ENCODE peak calls at places on chromosomes 4 and X, in six cellular contexts. Q is H1, P is GM12878, G is GM12892, O is K562, H is HepG2. U is an unnamed sample.

GRCh38 chr4:144291164-144291563 is 150.6 kb upstream of the GYPA start:
- DNase-seq in P (no peak), O (no peak), G (no peak), Q (no peak), H (no peak), U (no peak)

GRCh38 chrX:124805486-124805885 is 459.1 kb downstream of the SH2D1A start:
- DNase-seq in O (no peak), P (no peak), Q (no peak), G (no peak), H (no peak), U (no peak)

GRCh38 chr4:118834960-118835895 is 698 bp downstream of the SEC24D start:
- DNase-seq in O (peak; percentile 35), Q (no peak), G (no peak), P (peak; percentile 62), H (peak; percentile 87), U (no peak)

GRCh38 chr4:1578968-1579833 is 104.9 kb downstream of the FAM53A start:
- DNase-seq in P (no peak), H (no peak), O (peak; percentile 82), Q (no peak), G (peak; percentile 66), U (peak; percentile 77)

GRCh38 chr4:38413524-38414341 is 250.3 kb upstream of the KLF3 start:
- DNase-seq in O (no peak), P (no peak), G (no peak), Q (no peak), H (peak; percentile 58), U (no peak)

GRCh38 chr4:122827258-122827887 is 742 bp downstream of the FGF2 start:
- DNase-seq in O (peak; percentile 77), Q (no peak), G (peak; percentile 60), H (no peak), P (peak; percentile 8), U (peak; percentile 67)

GRCh38 chrX:8868070-8868795 is 67.0 kb upstream of the FAM9A start:
- DNase-seq in Q (no peak), G (no peak), H (no peak), O (no peak), P (no peak), U (no peak)

GRCh38 chrX:151391722-151392121 is 5.3 kb upstream of the VMA21 start:
- DNase-seq in Q (no peak), H (no peak), P (no peak), G (no peak), O (peak; percentile 29), U (no peak)

GRCh38 chrX:154056739-154057367 is 37.2 kb upstream of the IRAK1 start:
- DNase-seq in H (peak; percentile 86), Q (no peak), P (no peak), O (no peak), G (no peak), U (no peak)

GRCh38 chr4:147769386-147769785 is 37.5 kb downstream of the ARHGAP10 start:
- DNase-seq in Q (no peak), P (no peak), G (no peak), O (no peak), H (no peak), U (no peak)

GRCh38 chr4:169630069-169630468 is 9.7 kb downstream of the CLCN3 start:
- DNase-seq in Q (no peak), O (no peak), G (no peak), P (no peak), H (no peak), U (no peak)

GRCh38 chr4:169640261-169640880 is 20.0 kb downstream of the CLCN3 start:
- DNase-seq in P (no peak), Q (no peak), G (no peak), H (no peak), O (no peak), U (no peak)

GRCh38 chr4:169634975-169635374 is 14.6 kb downstream of the CLCN3 start:
- DNase-seq in O (no peak), H (no peak), Q (no peak), P (no peak), G (no peak), U (no peak)
- TF ChIP-seq POLR2AphosphoS5 in O (no peak), H (no peak), Q (no peak), P (no peak), G (no peak), U (no peak)

GRCh38 chrX:40108959-40109287 is 11.2 kb upstream of the BCOR start:
- DNase-seq in P (no peak), G (peak; percentile 46), H (no peak), O (peak; percentile 79), Q (no peak), U (no peak)

GRCh38 chrX:40106677-40107290 is 9.0 kb upstream of the BCOR start:
- DNase-seq in H (no peak), G (no peak), P (no peak), Q (no peak), O (no peak), U (no peak)

GRCh38 chrX:40107291-40108083 is 9.7 kb upstream of the BCOR start:
- DNase-seq in G (no peak), O (no peak), P (no peak), Q (no peak), H (no peak), U (no peak)

GRCh38 chrX:40109288-40110008 is 11.7 kb upstream of the BCOR start:
- DNase-seq in P (no peak), H (peak; percentile 49), G (no peak), Q (no peak), O (no peak), U (no peak)

GRCh38 chrX:40108084-40108958 is 10.6 kb upstream of the BCOR start:
- DNase-seq in P (no peak), O (no peak), H (peak; percentile 74), G (no peak), Q (no peak), U (no peak)
- TF ChIP-seq POLR2A in P (no peak), O (peak; percentile 57), H (peak; percentile 45), G (no peak), Q (no peak), U (no peak)

GRCh38 chr4:155026715-155027114 is 181.7 kb upstream of the NPY2R start:
- DNase-seq in P (no peak), G (no peak), O (no peak), H (no peak), Q (no peak), U (no peak)

DNA sequence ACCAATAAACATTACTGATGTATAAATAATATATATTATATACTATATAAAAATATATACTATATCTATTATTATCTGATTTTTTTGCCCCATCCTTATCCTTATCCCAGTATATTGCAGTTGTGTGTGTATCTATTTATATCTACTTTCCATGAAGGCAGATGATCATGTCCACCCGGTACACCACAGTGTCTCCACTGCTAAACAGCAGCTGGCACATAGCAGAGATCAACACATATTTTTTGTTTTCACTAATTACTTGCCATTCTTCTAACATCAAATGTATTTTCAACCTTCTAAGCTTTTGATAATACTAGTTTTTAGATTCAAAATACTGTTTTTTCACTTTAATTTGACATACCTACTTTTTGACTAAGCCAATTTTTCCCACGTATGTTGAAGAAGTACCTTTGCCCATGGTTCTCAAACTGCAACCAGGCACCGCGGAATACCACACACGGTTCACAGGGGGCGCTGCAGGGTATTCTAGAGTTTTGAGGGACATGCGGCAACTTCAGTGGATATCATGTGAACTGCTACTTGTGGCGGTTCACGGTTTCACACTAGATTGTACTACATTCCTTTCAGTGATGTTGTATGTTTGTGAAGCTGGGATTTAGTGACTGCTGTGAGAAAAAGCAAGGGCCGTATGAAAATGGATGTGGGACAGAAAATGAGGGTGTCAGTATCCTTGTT is 182.5 kb upstream of the NPY2R start:
- DNase-seq in H (peak; percentile 48), G (no peak), Q (peak; percentile 38), P (no peak), O (peak; percentile 7), U (no peak)
- TF ChIP-seq TAF1 in H (no peak), G (no peak), Q (no peak), P (no peak), O (no peak), U (no peak)

GRCh38 chrX:46758956-46759644 is at the start of gene SLC9A7:
- DNase-seq in P (peak; percentile 33), G (peak; percentile 31), O (peak; percentile 47), Q (peak; percentile 53), H (peak; percentile 52), U (peak; percentile 31)
- TF ChIP-seq POLR2AphosphoS5 in P (no peak), G (no peak), O (no peak), Q (no peak), H (no peak), U (no peak)

DNA sequence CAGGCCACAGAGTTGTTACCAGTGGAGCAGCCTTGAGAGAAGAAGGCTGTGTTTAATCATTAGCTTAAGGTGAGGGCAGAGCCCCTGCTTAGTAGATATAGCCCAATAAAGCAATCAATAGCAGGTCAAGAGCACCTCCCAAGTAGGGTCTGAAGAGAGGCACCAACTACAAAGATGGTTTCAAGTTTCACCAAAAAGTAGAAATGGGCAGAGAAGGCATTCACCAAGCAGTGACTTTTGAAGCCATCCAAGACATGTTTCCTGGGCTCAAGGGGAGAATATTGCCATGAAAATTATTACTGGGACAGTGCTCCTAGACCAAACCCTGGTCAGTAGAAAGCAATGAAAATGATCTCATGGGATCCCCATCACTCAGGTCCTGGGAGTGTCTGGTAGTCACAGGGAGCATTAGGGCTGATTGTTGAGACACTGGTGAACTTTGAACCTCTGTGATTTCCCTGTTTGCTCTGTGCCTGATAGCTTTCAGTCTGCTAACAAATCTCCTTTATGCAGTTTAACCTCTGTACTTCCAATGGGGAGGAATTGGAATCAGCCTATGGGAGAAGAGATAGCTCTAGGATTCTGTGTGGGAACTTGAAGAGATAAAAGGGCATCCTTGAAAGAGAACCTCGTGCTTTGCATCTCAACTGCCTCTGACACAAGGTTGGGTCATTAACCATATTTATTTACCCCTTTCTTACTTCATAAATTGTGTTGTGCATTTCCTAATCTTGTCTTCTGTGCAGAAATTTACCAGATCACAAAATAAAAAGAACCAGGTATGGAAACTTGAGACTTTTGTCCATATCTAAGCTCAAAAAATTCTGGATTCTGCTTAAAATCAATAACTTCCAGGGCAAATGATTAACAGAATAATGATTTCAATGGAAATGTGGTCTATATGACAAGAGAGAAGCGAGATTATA is 9.3 kb upstream of the OTC start:
- DNase-seq in Q (no peak), G (no peak), O (no peak), H (peak; percentile 97), P (no peak), U (no peak)
- TF ChIP-seq POLR2A in Q (no peak), G (no peak), O (no peak), H (no peak), P (no peak), U (no peak)

U was measured in GM12891.